ENCODE peak calls at places on chromosome 2, in nine cellular contexts. Y is HepG2; J is iPS-NIHi11; K is stimulated activated naive CD8-positive, alpha-beta T cell treated with anti-CD3 and anti-CD28 coated beads, Interleukin-15, amount 100 ng/mL, for 72 hours; P is stimulated activated CD8-positive, alpha-beta memory T cell treated with anti-CD3 and anti-CD28 coated beads, Interleukin-7, amount 100 ng/mL, for 24 hours; F is activated effector memory CD4-positive, alpha-beta T cell treated with anti-CD3 and anti-CD28 coated beads, Interleukin-2, amount 50 U/mL, for 16 hours; D is EL; Z is cardiac muscle cell; O is GM13977. R is an unnamed sample.

GRCh38 chr2:121598087-121598486 is 51.2 kb downstream of the CLASP1 start:
- DNase-seq in Y (peak; percentile 89), J (no peak), K (no peak), P (no peak), F (no peak), D (no peak), Z (no peak), O (no peak), R (no peak)

GRCh38 chr2:3294066-3294465 is 83.6 kb downstream of the EIPR1 start:
- DNase-seq in Y (peak; percentile 66), J (no peak), K (no peak), P (no peak), F (no peak), D (no peak), Z (no peak), O (no peak), R (no peak)

GRCh38 chr2:146701183-146701582 is 1143.6 kb upstream of the ACVR2A start:
- DNase-seq in Y (no peak), J (peak; percentile 21), K (no peak), P (no peak), F (no peak), D (peak; percentile 35), Z (no peak), O (no peak), R (no peak)

GRCh38 chr2:144349674-144350073 is 170.2 kb downstream of the ZEB2 start:
- DNase-seq in Y (peak; percentile 10), J (no peak), K (no peak), P (no peak), F (no peak), D (no peak), Z (no peak), O (no peak), R (no peak)

GRCh38 chr2:164624296-164624695 is 3.0 kb upstream of the GRB14 start:
- DNase-seq in Y (no peak), J (no peak), K (no peak), P (no peak), F (no peak), D (no peak), Z (no peak), O (no peak), R (no peak)

GRCh38 chr2:132670104-132670960 is at the start of gene LYPD1:
- DNase-seq in Y (no peak), J (peak; percentile 22), K (no peak), P (no peak), F (no peak), D (peak; percentile 63), Z (peak; percentile 34), O (no peak), R (no peak)

GRCh38 chr2:222791946-222792649 is 68.7 kb upstream of the ACSL3 start:
- DNase-seq in Y (no peak), J (no peak), K (no peak), P (no peak), F (no peak), D (no peak), Z (no peak), O (no peak), R (peak; percentile 88)

GRCh38 chr2:217695033-217695520 is 307.7 kb downstream of the TNS1 start:
- DNase-seq in Y (no peak), J (no peak), K (no peak), P (no peak), F (no peak), D (peak; percentile 99), Z (no peak), O (no peak), R (peak; percentile 79)

GRCh38 chr2:188042412-188042811 is 249.3 kb upstream of the GULP1 start:
- DNase-seq in Y (no peak), J (no peak), K (no peak), P (no peak), F (no peak), D (peak; percentile 55), Z (no peak), O (no peak), R (no peak)

GRCh38 chr2:11568436-11568835 is 34.6 kb downstream of the GREB1 start:
- DNase-seq in Y (no peak), J (no peak), K (no peak), P (no peak), F (peak; percentile 48), D (no peak), Z (no peak), O (no peak), R (peak; percentile 65)

GRCh38 chr2:3076848-3077735 is 300.5 kb downstream of the EIPR1 start:
- DNase-seq in Y (no peak), J (no peak), K (no peak), P (no peak), F (no peak), D (no peak), Z (no peak), O (no peak), R (no peak)

GRCh38 chr2:201420442-201421113 is 30.7 kb downstream of the TRAK2 start:
- DNase-seq in Y (no peak), J (no peak), K (no peak), P (no peak), F (no peak), D (peak; percentile 80), Z (no peak), O (no peak), R (no peak)

GRCh38 chr2:104434363-104434792 is 419.5 kb upstream of the POU3F3 start:
- DNase-seq in Y (no peak), J (peak; percentile 70), K (no peak), P (no peak), F (no peak), D (no peak), Z (peak; percentile 47), O (peak; percentile 26), R (no peak)

GRCh38 chr2:44766220-44766619 is 175.3 kb upstream of the SIX3 start:
- DNase-seq in Y (no peak), J (no peak), K (no peak), P (no peak), F (no peak), D (no peak), Z (no peak), O (no peak), R (no peak)

GRCh38 chr2:74026674-74027294 is 42.1 kb downstream of the TET3 start:
- DNase-seq in Y (no peak), J (no peak), K (no peak), P (no peak), F (no peak), D (no peak), Z (no peak), O (no peak), R (no peak)

GRCh38 chr2:157898591-157898996 is 22.5 kb upstream of the ACVR1 start:
- DNase-seq in Y (no peak), J (no peak), K (peak; percentile 65), P (no peak), F (peak; percentile 87), D (peak; percentile 82), Z (no peak), O (no peak), R (no peak)

GRCh38 chr2:85445316-85446295 is 27.1 kb downstream of the SH2D6 start:
- DNase-seq in Y (no peak), J (peak; percentile 27), K (no peak), P (no peak), F (no peak), D (peak; percentile 80), Z (no peak), O (no peak), R (no peak)

GRCh38 chr2:85907671-85908157 is 18.9 kb upstream of the ST3GAL5 start:
- DNase-seq in Y (no peak), J (no peak), K (no peak), P (no peak), F (no peak), D (peak; percentile 52), Z (no peak), O (no peak), R (no peak)

GRCh38 chr2:236731767-236732580 is 162.3 kb downstream of the ACKR3 start:
- DNase-seq in Y (no peak), J (no peak), K (no peak), P (no peak), F (no peak), D (peak; percentile 47), Z (no peak), O (no peak), R (peak; percentile 95)

GRCh38 chr2:119888673-119889072 is 124.2 kb upstream of the EPB41L5 start:
- DNase-seq in Y (no peak), J (no peak), K (no peak), P (no peak), F (no peak), D (peak; percentile 82), Z (no peak), O (no peak), R (no peak)

GRCh38 chr2:238108423-238109201 is 8.5 kb downstream of the ESPNL start:
- DNase-seq in Y (no peak), J (peak; percentile 43), K (no peak), P (no peak), F (peak; percentile 59), D (no peak), Z (peak; percentile 52), O (no peak), R (no peak)

GRCh38 chr2:19823507-19823906 is 78.3 kb downstream of the TTC32 start:
- DNase-seq in Y (no peak), J (no peak), K (no peak), P (no peak), F (no peak), D (no peak), Z (no peak), O (no peak), R (no peak)

GRCh38 chr2:105455488-105455991 is 56.7 kb upstream of the FHL2 start:
- DNase-seq in Y (peak; percentile 70), J (no peak), K (no peak), P (no peak), F (no peak), D (peak; percentile 97), Z (no peak), O (no peak), R (peak; percentile 50)

GRCh38 chr2:238910751-238911351 is 63.0 kb downstream of the TWIST2 start:
- DNase-seq in Y (no peak), J (peak; percentile 55), K (no peak), P (no peak), F (peak; percentile 48), D (no peak), Z (no peak), O (no peak), R (no peak)

GRCh38 chr2:24872344-24873115 is 47.5 kb downstream of the ADCY3 start:
- DNase-seq in Y (no peak), J (no peak), K (no peak), P (no peak), F (no peak), D (no peak), Z (no peak), O (no peak), R (no peak)

GRCh38 chr2:166410828-166411472 is 35.2 kb upstream of the SCN9A start:
- DNase-seq in Y (peak; percentile 31), J (no peak), K (no peak), P (no peak), F (no peak), D (peak; percentile 91), Z (no peak), O (no peak), R (no peak)

GRCh38 chr2:110955546-110955945 is 165.2 kb upstream of the BCL2L11 start:
- DNase-seq in Y (no peak), J (no peak), K (no peak), P (no peak), F (no peak), D (no peak), Z (no peak), O (no peak), R (no peak)

GRCh38 chr2:164903944-164904343 is 51.4 kb downstream of the SLC38A11 start:
- DNase-seq in Y (no peak), J (no peak), K (no peak), P (no peak), F (no peak), D (no peak), Z (no peak), O (no peak), R (peak; percentile 26)

GRCh38 chr2:121386102-121386501 is 101.1 kb upstream of the TFCP2L1 start:
- DNase-seq in Y (no peak), J (no peak), K (no peak), P (no peak), F (no peak), D (no peak), Z (no peak), O (no peak), R (no peak)

GRCh38 chr2:144498215-144498614 is 21.7 kb downstream of the ZEB2 start:
- DNase-seq in Y (no peak), J (no peak), K (no peak), P (no peak), F (no peak), D (no peak), Z (no peak), O (no peak), R (no peak)